ENCODE peak calls at places on chromosomes 1 and 21, in ten cellular contexts. N is stimulated activated CD4-positive, alpha-beta T cell treated with anti-CD3 and anti-CD28 coated beads, TNF-alpha, amount 100 ng/mL, for 1 hour; R is NCI-H1092; F is substantia nigra; U is WERI-Rb-1; Y is T47D; H is T-helper 1 cell; G is AG04450; A is lower leg skin; J is left lung. C is an unnamed sample.

GRCh38 chr1:192967901-192968300 is 91.3 kb downstream of the UCHL5 start:
- DNase-seq in N (no peak), R (no peak), F (no peak), U (no peak), Y (no peak), H (no peak), G (no peak), A (no peak), J (no peak), C (no peak)

GRCh38 chr1:99590578-99591209 is 55.2 kb upstream of the PALMD start:
- DNase-seq in N (no peak), R (no peak), F (no peak), U (no peak), Y (no peak), H (no peak), G (peak; percentile 38), A (no peak), J (no peak), C (peak; percentile 94)

GRCh38 chr1:109527846-109528245 is 11.8 kb upstream of the GPR61 start:
- DNase-seq in N (no peak), R (no peak), F (no peak), U (no peak), Y (no peak), H (no peak), G (no peak), A (no peak), J (no peak), C (no peak)

GRCh38 chr1:7262611-7263010 is 477.4 kb downstream of the CAMTA1 start:
- DNase-seq in N (no peak), R (peak; percentile 88), F (no peak), U (no peak), Y (no peak), H (no peak), G (no peak), A (peak; percentile 46), J (no peak), C (no peak)

GRCh38 chr1:9685833-9686232 is 34.3 kb downstream of the PIK3CD start:
- DNase-seq in N (no peak), R (no peak), F (no peak), U (no peak), Y (no peak), H (no peak), G (no peak), A (no peak), J (no peak), C (no peak)

GRCh38 chr21:27149034-27149433 is 182.1 kb upstream of the ADAMTS5 start:
- DNase-seq in N (no peak), R (no peak), F (no peak), U (no peak), Y (no peak), H (no peak), G (no peak), A (no peak), J (no peak), C (peak; percentile 34)

GRCh38 chr1:184315254-184315653 is 71.6 kb upstream of the C1orf21 start:
- DNase-seq in N (no peak), R (no peak), F (no peak), U (no peak), Y (no peak), H (no peak), G (no peak), A (no peak), J (no peak), C (no peak)

GRCh38 chr1:89589515-89589914 is 43.4 kb upstream of the LRRC8C start:
- DNase-seq in N (no peak), R (no peak), F (no peak), U (no peak), Y (no peak), H (no peak), G (no peak), A (no peak), J (no peak), C (peak; percentile 22)

GRCh38 chr1:48469616-48470500 is 2.1 kb downstream of the SPATA6 start:
- DNase-seq in N (no peak), R (no peak), F (peak; percentile 66), U (no peak), Y (peak; percentile 42), H (no peak), G (no peak), A (no peak), J (peak; percentile 72), C (peak; percentile 66)

GRCh38 chr1:20921285-20921684 is 134.2 kb upstream of the HP1BP3 start:
- DNase-seq in N (no peak), R (no peak), F (no peak), U (no peak), Y (no peak), H (no peak), G (peak; percentile 4), A (no peak), J (no peak), C (no peak)

GRCh38 chr1:234478152-234478480 is 863 bp downstream of the TARBP1 start:
- DNase-seq in N (peak; percentile 56), R (peak; percentile 58), F (no peak), U (peak; percentile 89), Y (peak; percentile 60), H (peak; percentile 65), G (no peak), A (peak; percentile 90), J (peak; percentile 73), C (no peak)

GRCh38 chr1:905071-905749 is 18.5 kb upstream of the SAMD11 start:
- DNase-seq in N (no peak), R (no peak), F (no peak), U (no peak), Y (peak; percentile 0), H (no peak), G (no peak), A (peak; percentile 91), J (peak; percentile 55), C (no peak)

GRCh38 chr21:36647279-36648093 is 51.4 kb upstream of the SIM2 start:
- DNase-seq in N (no peak), R (no peak), F (no peak), U (no peak), Y (no peak), H (no peak), G (no peak), A (no peak), J (no peak), C (peak; percentile 36)

GRCh38 chr1:179743679-179744400 is 749 bp downstream of the FAM163A start:
- DNase-seq in N (no peak), R (no peak), F (no peak), U (no peak), Y (no peak), H (no peak), G (no peak), A (no peak), J (no peak), C (no peak)

GRCh38 chr21:27802816-27803475 is 836.1 kb upstream of the ADAMTS5 start:
- DNase-seq in N (no peak), R (no peak), F (peak; percentile 37), U (peak; percentile 26), Y (no peak), H (no peak), G (no peak), A (no peak), J (no peak), C (no peak)

GRCh38 chr1:35835398-35835797 is 27.6 kb downstream of the AGO4 start:
- DNase-seq in N (no peak), R (no peak), F (no peak), U (no peak), Y (no peak), H (no peak), G (no peak), A (no peak), J (no peak), C (no peak)

GRCh38 chr1:53134961-53135734 is 7.3 kb downstream of the SLC1A7 start:
- DNase-seq in N (no peak), R (peak; percentile 9), F (no peak), U (peak; percentile 92), Y (no peak), H (no peak), G (peak; percentile 74), A (peak; percentile 86), J (peak; percentile 69), C (no peak)

GRCh38 chr1:212430955-212431394 is 1.7 kb upstream of the NENF start:
- DNase-seq in N (no peak), R (no peak), F (no peak), U (no peak), Y (no peak), H (no peak), G (no peak), A (peak; percentile 17), J (no peak), C (no peak)

GRCh38 chr1:55522353-55522903 is 307.3 kb upstream of the USP24 start:
- DNase-seq in N (no peak), R (no peak), F (no peak), U (no peak), Y (no peak), H (no peak), G (no peak), A (no peak), J (no peak), C (no peak)

GRCh38 chr1:109827466-109827865 is 63.7 kb upstream of the EPS8L3 start:
- DNase-seq in N (no peak), R (no peak), F (no peak), U (no peak), Y (no peak), H (no peak), G (no peak), A (peak; percentile 23), J (no peak), C (no peak)

GRCh38 chr1:200364121-200364759 is 45.6 kb downstream of the ZNF281 start:
- DNase-seq in N (no peak), R (no peak), F (no peak), U (no peak), Y (no peak), H (no peak), G (no peak), A (no peak), J (no peak), C (no peak)

GRCh38 chr1:25523512-25523911 is 19.9 kb upstream of the LDLRAP1 start:
- DNase-seq in N (no peak), R (peak; percentile 22), F (no peak), U (peak; percentile 78), Y (no peak), H (no peak), G (no peak), A (no peak), J (peak; percentile 15), C (no peak)

GRCh38 chr21:43343095-43343991 is 83.6 kb downstream of the SIK1 start:
- DNase-seq in N (no peak), R (no peak), F (no peak), U (no peak), Y (peak; percentile 60), H (no peak), G (no peak), A (no peak), J (peak; percentile 91), C (no peak)

GRCh38 chr1:11692899-11693590 is 1.5 kb downstream of the DRAXIN start:
- DNase-seq in N (no peak), R (no peak), F (peak; percentile 19), U (no peak), Y (no peak), H (no peak), G (no peak), A (no peak), J (no peak), C (peak; percentile 37)

GRCh38 chr1:17010601-17011438 is 908 bp downstream of the ATP13A2 start:
- DNase-seq in N (no peak), R (peak; percentile 28), F (peak; percentile 18), U (no peak), Y (no peak), H (peak; percentile 18), G (no peak), A (peak; percentile 94), J (peak; percentile 60), C (no peak)

GRCh38 chr1:44592208-44593145 is 81.8 kb downstream of the TMEM53 start:
- DNase-seq in N (no peak), R (no peak), F (peak; percentile 95), U (no peak), Y (no peak), H (no peak), G (no peak), A (no peak), J (no peak), C (no peak)

GRCh38 chr1:3383679-3384078 is 70.8 kb upstream of the ARHGEF16 start:
- DNase-seq in N (no peak), R (no peak), F (no peak), U (no peak), Y (no peak), H (no peak), G (no peak), A (no peak), J (no peak), C (no peak)

GRCh38 chr1:179166663-179167417 is 62.6 kb downstream of the ABL2 start:
- DNase-seq in N (no peak), R (no peak), F (no peak), U (no peak), Y (no peak), H (no peak), G (no peak), A (no peak), J (no peak), C (no peak)

C was measured in skeletal muscle cell.